ENCODE peak calls at places on chromosome 4, in eight cellular contexts. N, P, A, X, G, B, E and R are unnamed samples.

GRCh38 chr4:176610594-176610993 is 182.1 kb downstream of the VEGFC start:
- DNase-seq in N (no peak), P (no peak), A (no peak), X (no peak), G (no peak), B (no peak), E (no peak), R (no peak)

GRCh38 chr4:109295081-109295480 is 7.4 kb downstream of the COL25A1 start:
- DNase-seq in N (no peak), P (no peak), A (no peak), X (no peak), G (no peak), B (no peak), E (no peak), R (no peak)

GRCh38 chr4:163554870-163555465 is 60.5 kb downstream of the TMA16 start:
- DNase-seq in N (peak), P (no peak), A (no peak), X (no peak), G (no peak), B (no peak), E (peak), R (no peak)

GRCh38 chr4:45971108-45971507 is 152.7 kb downstream of the GABRG1 start:
- DNase-seq in N (no peak), P (no peak), A (no peak), X (no peak), G (no peak), B (no peak), E (no peak), R (no peak)

GRCh38 chr4:132386130-132386529 is 763.0 kb upstream of the PCDH10 start:
- DNase-seq in N (no peak), P (no peak), A (no peak), X (no peak), G (no peak), B (no peak), E (no peak), R (no peak)

GRCh38 chr4:55618546-55619143 is 17.5 kb downstream of the NMU start:
- DNase-seq in N (no peak), P (no peak), A (no peak), X (no peak), G (no peak), B (no peak), E (no peak), R (no peak)

GRCh38 chr4:56139241-56139827 is 190.6 kb downstream of the CEP135 start:
- DNase-seq in N (no peak), P (no peak), A (no peak), X (no peak), G (no peak), B (no peak), E (no peak), R (no peak)

GRCh38 chr4:52659722-52660261 is 691 bp upstream of the USP46 start:
- DNase-seq in N (no peak), P (peak), A (peak), X (peak), G (peak), B (peak), E (peak), R (no peak)

GRCh38 chr4:2823301-2823670 is 20.4 kb upstream of the ADD1 start:
- DNase-seq in N (no peak), P (no peak), A (peak), X (peak), G (no peak), B (peak), E (no peak), R (no peak)

GRCh38 chr4:6783111-6783981 is 819 bp downstream of the KIAA0232 start:
- DNase-seq in N (peak), P (peak), A (peak), X (peak), G (peak), B (peak), E (peak), R (peak)

GRCh38 chr4:7166981-7167700 is 25.2 kb upstream of the SORCS2 start:
- DNase-seq in N (no peak), P (peak), A (peak), X (peak), G (no peak), B (no peak), E (no peak), R (peak)

GRCh38 chr4:159946983-159947645 is 844.2 kb downstream of the RAPGEF2 start:
- DNase-seq in N (peak), P (no peak), A (no peak), X (no peak), G (peak), B (no peak), E (peak), R (no peak)

GRCh38 chr4:166816901-166817300 is 417.4 kb downstream of the SPOCK3 start:
- DNase-seq in N (no peak), P (no peak), A (no peak), X (no peak), G (no peak), B (no peak), E (no peak), R (no peak)

GRCh38 chr4:14568356-14568755 is 433.9 kb upstream of the CPEB2 start:
- DNase-seq in N (no peak), P (no peak), A (no peak), X (no peak), G (no peak), B (no peak), E (no peak), R (no peak)

GRCh38 chr4:48049483-48049882 is 32.9 kb downstream of the NIPAL1 start:
- DNase-seq in N (no peak), P (no peak), A (no peak), X (no peak), G (no peak), B (peak), E (no peak), R (no peak)

GRCh38 chr4:115729739-115730266 is 616.4 kb upstream of the NDST4 start:
- DNase-seq in N (no peak), P (no peak), A (no peak), X (no peak), G (no peak), B (no peak), E (no peak), R (no peak)

GRCh38 chr4:4712800-4713528 is 146.5 kb upstream of the MSX1 start:
- DNase-seq in N (no peak), P (no peak), A (peak), X (no peak), G (no peak), B (no peak), E (no peak), R (no peak)

GRCh38 chr4:86496094-86497060 is 97.7 kb upstream of the PTPN13 start:
- DNase-seq in N (peak), P (peak), A (no peak), X (no peak), G (peak), B (no peak), E (peak), R (no peak)

GRCh38 chr4:16516796-16517413 is 290.6 kb upstream of the TAPT1 start:
- DNase-seq in N (peak), P (peak), A (no peak), X (no peak), G (peak), B (no peak), E (no peak), R (no peak)

GRCh38 chr4:37890501-37891220 is at the start of gene TBC1D1:
- DNase-seq in N (no peak), P (peak), A (peak), X (peak), G (peak), B (peak), E (peak), R (peak)

GRCh38 chr4:102036619-102037376 is 246.3 kb downstream of the BANK1 start:
- DNase-seq in N (peak), P (no peak), A (no peak), X (no peak), G (no peak), B (no peak), E (no peak), R (no peak)

GRCh38 chr4:3204021-3204431 is 44.9 kb upstream of the MSANTD1 start:
- DNase-seq in N (peak), P (peak), A (peak), X (peak), G (no peak), B (no peak), E (no peak), R (no peak)

GRCh38 chr4:61440306-61440705 is 240.2 kb downstream of the ADGRL3 start:
- DNase-seq in N (no peak), P (no peak), A (no peak), X (no peak), G (no peak), B (no peak), E (no peak), R (no peak)

GRCh38 chr4:82360298-82361177 is 13.3 kb downstream of the HNRNPD start:
- DNase-seq in N (peak), P (no peak), A (no peak), X (no peak), G (peak), B (no peak), E (peak), R (no peak)

GRCh38 chr4:141065872-141066271 is 67.4 kb downstream of the RNF150 start:
- DNase-seq in N (no peak), P (no peak), A (no peak), X (no peak), G (no peak), B (no peak), E (no peak), R (no peak)

GRCh38 chr4:69025191-69025998 is 70.9 kb upstream of the UGT2B7 start:
- DNase-seq in N (no peak), P (no peak), A (no peak), X (no peak), G (peak), B (no peak), E (peak), R (no peak)

GRCh38 chr4:183383606-183384005 is 60.8 kb upstream of the CDKN2AIP start:
- DNase-seq in N (no peak), P (no peak), A (no peak), X (peak), G (no peak), B (peak), E (no peak), R (no peak)

GRCh38 chr4:15676039-15676438 is 5.6 kb upstream of the FAM200B start:
- DNase-seq in N (no peak), P (no peak), A (no peak), X (no peak), G (no peak), B (no peak), E (no peak), R (no peak)

GRCh38 chr4:180635276-180635675 is 1607.9 kb upstream of the TENM3 start:
- DNase-seq in N (no peak), P (no peak), A (no peak), X (no peak), G (peak), B (no peak), E (no peak), R (no peak)

GRCh38 chr4:66899422-66900065 is 645.8 kb downstream of the CENPC start:
- DNase-seq in N (no peak), P (no peak), A (no peak), X (no peak), G (no peak), B (peak), E (no peak), R (no peak)

DNA sequence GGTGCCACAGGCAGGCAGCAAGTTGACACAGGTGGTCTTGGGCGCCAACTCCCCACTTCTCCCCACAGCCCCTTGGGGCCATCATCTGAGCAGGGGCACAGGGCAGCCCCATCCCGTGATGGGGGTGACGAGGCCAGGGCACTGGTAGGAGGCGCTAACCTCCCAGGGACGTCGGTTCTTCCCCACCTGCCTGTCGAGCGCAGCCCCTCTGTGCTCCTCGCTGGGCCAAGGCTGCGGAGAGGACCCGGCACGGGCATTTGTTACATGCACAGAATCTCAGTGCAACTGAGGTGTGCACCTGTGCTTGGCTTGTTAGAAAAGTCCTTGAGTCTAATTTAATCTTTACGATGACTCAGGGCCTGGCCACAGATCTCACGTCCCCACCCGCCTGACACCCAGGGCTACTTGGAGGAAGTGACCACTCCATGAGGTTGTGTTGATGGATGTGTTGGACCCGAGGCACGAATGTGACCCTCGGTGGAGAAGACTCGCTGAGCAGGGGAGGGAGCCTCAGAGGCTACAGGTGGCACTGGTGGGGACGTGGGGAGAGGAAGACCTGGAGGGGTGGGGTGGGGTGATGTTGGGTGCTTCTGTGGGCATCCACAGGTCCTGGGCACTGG is 3.1 kb upstream of the SH3TC1 start:
- DNase-seq in N (no peak), P (no peak), A (no peak), X (no peak), G (no peak), B (peak), E (no peak), R (no peak)
- H3K4me3 ChIP-seq in N (no peak), P (no peak), A (no peak), X (no peak), G (no peak), B (no peak), E (no peak), R (no peak)

DNA sequence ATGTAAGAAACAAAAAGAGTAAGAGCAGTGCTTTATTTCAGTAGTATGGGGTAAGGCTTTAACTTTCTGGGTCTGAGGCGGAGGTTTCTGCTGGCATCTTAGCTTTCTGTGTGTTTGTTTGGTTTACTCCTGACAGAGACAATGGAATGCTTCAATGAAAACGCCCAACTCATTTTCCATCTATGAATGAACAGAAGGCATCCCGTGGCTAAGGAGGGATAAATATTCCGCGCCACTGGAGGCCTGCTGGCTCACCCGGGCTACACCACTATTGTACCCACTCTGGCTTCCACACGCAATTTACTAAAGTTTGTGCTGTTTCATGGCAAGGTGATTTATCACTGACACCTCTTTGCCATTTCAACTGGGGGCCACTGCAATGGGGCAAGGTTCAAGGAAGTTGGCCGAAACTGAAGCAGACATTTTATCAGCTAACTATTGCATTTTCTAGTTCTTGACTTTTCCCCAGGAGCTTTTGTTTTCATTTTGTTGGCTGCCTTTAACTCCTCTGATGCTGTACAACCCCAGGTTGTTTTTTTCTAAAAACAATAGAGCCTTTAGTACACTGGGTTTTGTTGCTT is 32.8 kb upstream of the PPARGC1A start:
- DNase-seq in N (no peak), P (no peak), A (no peak), X (no peak), G (peak), B (no peak), E (no peak), R (no peak)
- H3K4me3 ChIP-seq in N (no peak), P (no peak), A (no peak), X (no peak), G (no peak), B (no peak), E (no peak), R (no peak)

DNA sequence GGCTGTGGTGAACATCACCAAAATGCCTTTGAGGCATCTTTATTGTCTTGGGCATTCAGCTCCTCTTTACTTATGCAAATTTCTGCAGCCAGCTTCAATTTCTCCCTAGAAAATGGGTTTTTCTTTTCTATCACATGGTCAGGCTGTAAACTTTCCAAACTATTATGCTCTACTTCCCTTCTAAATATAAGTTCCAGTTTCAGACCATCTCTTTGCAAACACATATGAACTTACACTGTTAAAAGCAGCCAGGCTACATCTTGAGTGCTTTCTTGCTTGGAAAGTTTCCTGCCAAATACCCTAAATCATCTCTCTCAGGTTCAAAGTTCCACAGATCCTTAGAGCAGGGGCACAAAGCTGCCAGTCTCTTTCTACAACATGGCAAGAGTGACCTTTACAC is 13.2 kb downstream of the SCLT1 start:
- DNase-seq in N (no peak), P (no peak), A (no peak), X (no peak), G (no peak), B (no peak), E (no peak), R (no peak)
- H3K4me3 ChIP-seq in N (no peak), P (no peak), A (no peak), X (no peak), G (no peak), B (no peak), E (no peak), R (no peak)

DNA sequence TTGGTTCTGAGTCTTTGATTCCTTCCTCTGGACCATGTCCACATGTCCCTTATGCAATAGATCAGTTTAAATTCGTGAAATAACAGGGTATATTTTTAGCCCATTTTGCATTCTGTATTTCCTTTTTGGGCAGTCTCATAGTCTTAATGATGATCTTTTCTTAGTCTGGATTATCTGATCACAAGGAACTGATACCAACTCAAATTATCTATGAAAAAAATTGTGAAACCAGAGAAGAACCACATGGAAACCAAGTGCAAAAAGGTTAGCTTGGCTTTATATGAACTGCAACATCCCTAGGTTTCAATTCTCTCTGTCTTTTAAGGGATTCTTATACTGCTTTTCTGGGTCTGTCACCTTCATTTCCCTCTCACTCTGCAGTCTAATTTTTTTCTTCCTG is 608.6 kb upstream of the AADAT start:
- DNase-seq in N (no peak), P (no peak), A (no peak), X (no peak), G (no peak), B (no peak), E (no peak), R (no peak)
- H3K4me3 ChIP-seq in N (no peak), P (no peak), A (no peak), X (no peak), G (no peak), B (no peak), E (no peak), R (no peak)

GRCh38 chr4:77145806-77146425 is 11.1 kb upstream of the CCNG2 start:
- DNase-seq in N (no peak), P (no peak), A (no peak), X (no peak), G (no peak), B (no peak), E (peak), R (no peak)
- H3K4me3 ChIP-seq in N (no peak), P (no peak), A (no peak), X (no peak), G (no peak), B (no peak), E (no peak), R (no peak)

GRCh38 chr4:87973283-87974169 is 2.0 kb upstream of the SPP1 start:
- DNase-seq in N (peak), P (peak), A (no peak), X (no peak), G (peak), B (no peak), E (peak), R (no peak)
- H3K4me3 ChIP-seq in N (peak), P (no peak), A (no peak), X (peak), G (peak), B (no peak), E (no peak), R (peak)

GRCh38 chr4:11722218-11722617 is 293.5 kb upstream of the HS3ST1 start:
- DNase-seq in N (no peak), P (no peak), A (no peak), X (no peak), G (no peak), B (no peak), E (no peak), R (no peak)
- H3K4me3 ChIP-seq in N (no peak), P (no peak), A (no peak), X (no peak), G (no peak), B (no peak), E (no peak), R (no peak)

GRCh38 chr4:74205559-74205958 is 47.6 kb downstream of the MTHFD2L start:
- DNase-seq in N (no peak), P (no peak), A (no peak), X (no peak), G (no peak), B (no peak), E (no peak), R (no peak)

GRCh38 chr4:74203467-74203866 is 45.5 kb downstream of the MTHFD2L start:
- DNase-seq in N (no peak), P (no peak), A (no peak), X (no peak), G (no peak), B (no peak), E (no peak), R (no peak)

GRCh38 chr4:74202062-74202586 is 44.2 kb downstream of the MTHFD2L start:
- DNase-seq in N (peak), P (no peak), A (no peak), X (no peak), G (no peak), B (no peak), E (no peak), R (no peak)

GRCh38 chr4:74205046-74205445 is 47.1 kb downstream of the MTHFD2L start:
- DNase-seq in N (no peak), P (no peak), A (no peak), X (no peak), G (no peak), B (no peak), E (no peak), R (no peak)

GRCh38 chr4:74206088-74206826 is 48.3 kb downstream of the MTHFD2L start:
- DNase-seq in N (peak), P (no peak), A (no peak), X (no peak), G (no peak), B (no peak), E (no peak), R (no peak)
- H3K4me3 ChIP-seq in N (no peak), P (no peak), A (no peak), X (no peak), G (no peak), B (no peak), E (no peak), R (peak)